ENCODE peak calls at places on chromosome 9, in nine cellular contexts. E is neural progenitor cell; B is thyroid gland; K is astrocyte; T is Panc1; V is brain microvascular endothelial cell; R is CD4-positive, alpha-beta T cell; H is right lobe of liver; J is fibroblast of lung. Y is an unnamed sample.
A peak's percentile ranks its signal among the peaks of the same experiment; 100 is the strongest.

GRCh38 chr9:101472891-101473290 is 37.3 kb upstream of the ALDOB start:
- DNase-seq in E (no peak), R (no peak), K (no peak), T (no peak), J (no peak), V (no peak), H (no peak), B (no peak), Y (no peak)

GRCh38 chr9:33452828-33453271 is 5.5 kb upstream of the AQP3 start:
- DNase-seq in H (no peak), J (peak; percentile 81), V (peak; percentile 78), B (peak; percentile 40), R (peak; percentile 52), E (peak; percentile 87), T (no peak), K (peak; percentile 72), Y (peak; percentile 96)

GRCh38 chr9:121059998-121060636 is 10.0 kb upstream of the C5 start:
- DNase-seq in H (no peak), E (peak; percentile 87), K (peak; percentile 48), V (peak; percentile 57), R (no peak), J (peak; percentile 62), T (peak; percentile 33), B (peak; percentile 19), Y (peak; percentile 79)

GRCh38 chr9:34612788-34613390 is 992 bp upstream of the RPP25L start:
- DNase-seq in K (peak; percentile 38), H (peak; percentile 82), V (peak; percentile 65), T (no peak), B (peak; percentile 74), J (peak; percentile 54), R (peak; percentile 59), E (peak; percentile 94), Y (peak; percentile 92)

GRCh38 chr9:119941081-119941480 is 571.8 kb upstream of the BRINP1 start:
- DNase-seq in J (no peak), T (no peak), H (no peak), K (no peak), E (no peak), B (no peak), R (no peak), V (no peak), Y (no peak)

GRCh38 chr9:71498691-71499090 is 269.6 kb downstream of the CEMIP2 start:
- DNase-seq in J (no peak), T (no peak), V (no peak), K (no peak), H (no peak), R (no peak), B (no peak), E (no peak), Y (no peak)

GRCh38 chr9:121222524-121223171 is 21.0 kb upstream of the RAB14 start:
- DNase-seq in B (no peak), H (no peak), K (no peak), J (peak; percentile 48), R (no peak), T (no peak), V (peak; percentile 48), E (peak; percentile 58), Y (peak; percentile 48)

GRCh38 chr9:136619742-136620440 is 42.8 kb upstream of the EGFL7 start:
- DNase-seq in K (no peak), J (peak; percentile 9), H (peak; percentile 98), V (peak; percentile 48), B (peak; percentile 36), T (no peak), R (no peak), E (no peak), Y (no peak)

GRCh38 chr9:107942870-107943269 is 453.3 kb upstream of the KLF4 start:
- DNase-seq in K (no peak), V (no peak), J (no peak), R (no peak), T (no peak), H (no peak), B (no peak), E (no peak), Y (no peak)

GRCh38 chr9:109907400-109907799 is 127.4 kb downstream of the PALM2AKAP2 start:
- DNase-seq in K (no peak), J (peak; percentile 18), V (no peak), E (peak; percentile 15), T (no peak), B (peak; percentile 45), R (no peak), H (peak; percentile 62), Y (no peak)

GRCh38 chr9:79734989-79735779 is 163.4 kb downstream of the TLE4 start:
- DNase-seq in T (no peak), K (no peak), R (no peak), J (no peak), B (no peak), H (no peak), E (no peak), V (no peak), Y (no peak)

GRCh38 chr9:113906411-113907110 is 30.5 kb downstream of the ZNF618 start:
- DNase-seq in V (no peak), K (peak; percentile 62), B (no peak), R (no peak), J (peak; percentile 69), T (no peak), E (no peak), H (no peak), Y (peak; percentile 94)

GRCh38 chr9:112061152-112061740 is 113.9 kb downstream of the SUSD1 start:
- DNase-seq in J (peak; percentile 99), T (no peak), B (peak; percentile 20), H (no peak), K (peak; percentile 99), E (no peak), V (peak; percentile 97), R (no peak), Y (peak; percentile 97)

GRCh38 chr9:571066-571465 is 270.4 kb upstream of the DMRT1 start:
- DNase-seq in K (no peak), E (no peak), T (no peak), J (no peak), H (no peak), V (no peak), R (no peak), B (no peak), Y (no peak)

GRCh38 chr9:4308482-4308881 is 8.6 kb upstream of the GLIS3 start:
- DNase-seq in R (no peak), K (no peak), T (no peak), V (no peak), J (no peak), B (no peak), H (no peak), E (no peak), Y (no peak)

GRCh38 chr9:20395671-20396070 is 226.6 kb downstream of the MLLT3 start:
- DNase-seq in J (no peak), H (no peak), V (no peak), R (no peak), T (no peak), B (no peak), E (no peak), K (no peak), Y (no peak)

GRCh38 chr9:136079211-136079915 is 15.7 kb downstream of the NACC2 start:
- DNase-seq in J (no peak), V (no peak), H (no peak), R (no peak), B (peak; percentile 65), E (peak; percentile 16), T (no peak), K (no peak), Y (no peak)

GRCh38 chr9:126157409-126157808 is 169.2 kb upstream of the MVB12B start:
- DNase-seq in V (no peak), H (no peak), R (no peak), T (no peak), K (no peak), J (no peak), B (no peak), E (no peak), Y (no peak)

GRCh38 chr9:89440951-89441654 is 56.8 kb downstream of the SEMA4D start:
- DNase-seq in H (no peak), K (no peak), R (no peak), E (no peak), J (no peak), B (peak; percentile 74), T (no peak), V (no peak), Y (no peak)

GRCh38 chr9:106675780-106676179 is 187.2 kb upstream of the ZNF462 start:
- DNase-seq in H (no peak), V (no peak), T (no peak), R (no peak), B (no peak), E (no peak), J (no peak), K (no peak), Y (no peak)

GRCh38 chr9:134705786-134706185 is 64.2 kb downstream of the COL5A1 start:
- DNase-seq in H (no peak), B (no peak), R (no peak), E (no peak), T (no peak), J (no peak), K (no peak), V (no peak), Y (no peak)

DNA sequence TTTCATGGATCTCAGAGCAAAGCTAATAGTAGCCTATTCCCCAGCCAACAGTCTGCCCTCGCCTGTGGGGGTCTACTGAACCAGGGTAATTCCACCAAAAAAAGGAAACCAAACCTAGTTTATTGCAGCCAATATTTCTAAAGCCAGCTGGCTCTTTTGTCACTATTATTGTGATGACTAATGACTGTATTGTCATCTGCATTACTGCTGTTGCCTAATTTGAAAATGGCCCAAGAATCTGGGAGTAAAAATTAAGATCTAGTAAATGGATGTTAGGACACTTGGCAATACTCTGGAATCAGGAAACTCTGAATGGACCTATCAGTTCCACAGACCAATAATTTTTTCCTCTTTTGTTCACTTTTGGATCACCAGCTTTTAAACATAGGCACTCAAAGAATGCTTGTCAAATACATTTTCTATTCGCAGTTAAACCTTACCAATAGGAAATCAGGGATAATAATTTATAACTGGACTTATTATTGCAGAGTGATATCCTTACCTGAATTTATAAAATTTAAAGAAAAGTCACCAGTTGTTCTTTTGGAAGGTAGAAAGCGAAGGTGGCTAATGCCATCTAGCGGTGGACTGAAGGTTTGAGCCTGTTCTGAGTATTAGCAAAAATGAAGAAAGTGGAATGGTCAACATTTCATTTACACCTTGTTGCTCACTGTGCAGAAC is 69.2 kb downstream of the SYK start:
- DNase-seq in E (peak; percentile 55), H (no peak), T (peak; percentile 17), J (peak; percentile 20), K (peak; percentile 9), R (peak; percentile 12), B (peak; percentile 48), V (peak; percentile 32), Y (peak; percentile 56)
- H3K27ac ChIP-seq in E (no peak overlapping the region), H (no peak overlapping the region), T (no peak overlapping the region), J (no peak overlapping the region), K (no peak overlapping the region), R (no peak overlapping the region), B (no peak overlapping the region), V (no peak overlapping the region), Y (no peak overlapping the region)

GRCh38 chr9:7974335-7975005 is 174.9 kb upstream of the DMAC1 start:
- DNase-seq in H (no peak), V (no peak), R (no peak), B (no peak), K (no peak), J (no peak), T (no peak), E (no peak), Y (no peak)
- TF ChIP-seq CTCF in H (no peak), V (no peak), R (no peak), B (no peak), K (no peak), J (no peak), T (no peak), E (no peak), Y (no peak)

GRCh38 chr9:130239741-130240241 is 25.8 kb upstream of the HMCN2 start:
- DNase-seq in V (no peak), E (no peak), J (peak; percentile 26), R (no peak), K (no peak), H (peak; percentile 59), B (peak; percentile 71), T (no peak), Y (no peak)
- H3K27ac ChIP-seq in V (no peak overlapping the region), E (no peak overlapping the region), J (no peak overlapping the region), R (no peak overlapping the region), K (no peak overlapping the region), H (no peak overlapping the region), B (peak overlapping the region; percentile 90), T (no peak overlapping the region), Y (peak overlapping the region; percentile 70)

GRCh38 chr9:128409998-128410397 is 10.7 kb upstream of the CERCAM start:
- DNase-seq in T (no peak), H (no peak), V (peak; percentile 54), B (no peak), J (peak; percentile 49), K (no peak), R (no peak), E (peak; percentile 64), Y (no peak)
- TF ChIP-seq CTCF in T (peak; percentile 27), H (no peak), V (peak; percentile 68), B (no peak), J (peak; percentile 39), K (peak; percentile 34), R (no peak), E (peak; percentile 38), Y (no peak)

Y was measured in RWPE1.